ENCODE peak calls at places on chromosomes 7 and 10, in four cellular contexts. One of them, this sample, is unnamed.
A peak's percentile ranks its signal among the peaks of the same experiment; 100 is the strongest.

GRCh38 chr10:117615649-117616048 is 73.1 kb downstream of the EMX2 start:
- DNase-seq in activated CD8-positive, alpha-beta memory T cell treated with anti-CD3 and anti-CD28 coated beads for 24 hours: peak; percentile 17
- DNase-seq in SJCRH30: no peak
- DNase-seq in right atrium auricular region: no peak
- DNase-seq in this sample: no peak

GRCh38 chr7:155862088-155862487 is 49.8 kb upstream of the SHH start:
- DNase-seq in right atrium auricular region: no peak
- DNase-seq in SJCRH30: no peak
- DNase-seq in activated CD8-positive, alpha-beta memory T cell treated with anti-CD3 and anti-CD28 coated beads for 24 hours: no peak
- DNase-seq in this sample: no peak

GRCh38 chr7:136911362-136911761 is 42.9 kb downstream of the CHRM2 start:
- DNase-seq in activated CD8-positive, alpha-beta memory T cell treated with anti-CD3 and anti-CD28 coated beads for 24 hours: no peak
- DNase-seq in SJCRH30: no peak
- DNase-seq in right atrium auricular region: no peak
- DNase-seq in this sample: no peak

GRCh38 chr7:131653418-131654248 is 97.2 kb upstream of the PODXL start:
- DNase-seq in SJCRH30: peak; percentile 55
- DNase-seq in activated CD8-positive, alpha-beta memory T cell treated with anti-CD3 and anti-CD28 coated beads for 24 hours: no peak
- DNase-seq in right atrium auricular region: no peak
- DNase-seq in this sample: no peak

GRCh38 chr10:20970044-20970443 is 72.9 kb upstream of the NEBL start:
- DNase-seq in activated CD8-positive, alpha-beta memory T cell treated with anti-CD3 and anti-CD28 coated beads for 24 hours: no peak
- DNase-seq in SJCRH30: no peak
- DNase-seq in right atrium auricular region: no peak
- DNase-seq in this sample: no peak

GRCh38 chr10:1096287-1096889 is 40.2 kb downstream of the WDR37 start:
- DNase-seq in activated CD8-positive, alpha-beta memory T cell treated with anti-CD3 and anti-CD28 coated beads for 24 hours: no peak
- DNase-seq in right atrium auricular region: no peak
- DNase-seq in SJCRH30: no peak
- DNase-seq in this sample: peak; percentile 52

GRCh38 chr10:93225938-93226337 is 152.2 kb downstream of the CYP26A1 start:
- DNase-seq in activated CD8-positive, alpha-beta memory T cell treated with anti-CD3 and anti-CD28 coated beads for 24 hours: peak; percentile 38
- DNase-seq in SJCRH30: no peak
- DNase-seq in right atrium auricular region: no peak
- DNase-seq in this sample: no peak

GRCh38 chr10:47031953-47032465 is 120.8 kb downstream of the PTPN20 start:
- DNase-seq in activated CD8-positive, alpha-beta memory T cell treated with anti-CD3 and anti-CD28 coated beads for 24 hours: peak; percentile 19
- DNase-seq in right atrium auricular region: peak; percentile 67
- DNase-seq in SJCRH30: no peak
- DNase-seq in this sample: no peak

GRCh38 chr10:73901261-73901660 is 9.7 kb upstream of the PLAU start:
- DNase-seq in right atrium auricular region: no peak
- DNase-seq in SJCRH30: no peak
- DNase-seq in activated CD8-positive, alpha-beta memory T cell treated with anti-CD3 and anti-CD28 coated beads for 24 hours: no peak
- DNase-seq in this sample: no peak

GRCh38 chr7:111183373-111183772 is 92.4 kb downstream of the LRRN3 start:
- DNase-seq in SJCRH30: no peak
- DNase-seq in right atrium auricular region: no peak
- DNase-seq in activated CD8-positive, alpha-beta memory T cell treated with anti-CD3 and anti-CD28 coated beads for 24 hours: no peak
- DNase-seq in this sample: no peak

GRCh38 chr7:115676080-115676479 is 354.5 kb downstream of the TFEC start:
- DNase-seq in SJCRH30: peak; percentile 79
- DNase-seq in activated CD8-positive, alpha-beta memory T cell treated with anti-CD3 and anti-CD28 coated beads for 24 hours: no peak
- DNase-seq in right atrium auricular region: no peak
- DNase-seq in this sample: no peak

GRCh38 chr7:1348836-1349335 is 110.4 kb downstream of the MICALL2 start:
- DNase-seq in activated CD8-positive, alpha-beta memory T cell treated with anti-CD3 and anti-CD28 coated beads for 24 hours: no peak
- DNase-seq in right atrium auricular region: no peak
- DNase-seq in SJCRH30: no peak
- DNase-seq in this sample: no peak

GRCh38 chr7:290554-291301 is 758 bp downstream of the FOXL3 start:
- DNase-seq in SJCRH30: no peak
- DNase-seq in activated CD8-positive, alpha-beta memory T cell treated with anti-CD3 and anti-CD28 coated beads for 24 hours: no peak
- DNase-seq in right atrium auricular region: no peak
- DNase-seq in this sample: no peak

GRCh38 chr10:44313706-44314307 is 71.1 kb downstream of the CXCL12 start:
- DNase-seq in SJCRH30: no peak
- DNase-seq in right atrium auricular region: no peak
- DNase-seq in activated CD8-positive, alpha-beta memory T cell treated with anti-CD3 and anti-CD28 coated beads for 24 hours: no peak
- DNase-seq in this sample: no peak

GRCh38 chr10:27944005-27944404 is 54.9 kb downstream of the ODAD2 start:
- DNase-seq in right atrium auricular region: no peak
- DNase-seq in SJCRH30: no peak
- DNase-seq in activated CD8-positive, alpha-beta memory T cell treated with anti-CD3 and anti-CD28 coated beads for 24 hours: no peak
- DNase-seq in this sample: peak; percentile 78

GRCh38 chr10:133059093-133059470 is 28.6 kb upstream of the ADGRA1 start:
- DNase-seq in activated CD8-positive, alpha-beta memory T cell treated with anti-CD3 and anti-CD28 coated beads for 24 hours: no peak
- DNase-seq in right atrium auricular region: no peak
- DNase-seq in SJCRH30: no peak
- DNase-seq in this sample: no peak

GRCh38 chr10:93465806-93466675 is 16.1 kb downstream of the MYOF start:
- DNase-seq in SJCRH30: peak; percentile 76
- DNase-seq in right atrium auricular region: peak; percentile 90
- DNase-seq in activated CD8-positive, alpha-beta memory T cell treated with anti-CD3 and anti-CD28 coated beads for 24 hours: no peak
- DNase-seq in this sample: peak; percentile 98

GRCh38 chr7:44281811-44282600 is 43.4 kb downstream of the CAMK2B start:
- DNase-seq in right atrium auricular region: peak; percentile 49
- DNase-seq in activated CD8-positive, alpha-beta memory T cell treated with anti-CD3 and anti-CD28 coated beads for 24 hours: peak; percentile 50
- DNase-seq in SJCRH30: peak; percentile 3
- DNase-seq in this sample: peak; percentile 71

GRCh38 chr10:90960355-90960814 is 39.5 kb upstream of the ANKRD1 start:
- DNase-seq in activated CD8-positive, alpha-beta memory T cell treated with anti-CD3 and anti-CD28 coated beads for 24 hours: no peak
- DNase-seq in right atrium auricular region: no peak
- DNase-seq in SJCRH30: no peak
- DNase-seq in this sample: no peak

GRCh38 chr7:5689118-5689517 is 92.3 kb downstream of the RNF216 start:
- DNase-seq in activated CD8-positive, alpha-beta memory T cell treated with anti-CD3 and anti-CD28 coated beads for 24 hours: peak; percentile 71
- DNase-seq in right atrium auricular region: no peak
- DNase-seq in SJCRH30: no peak
- DNase-seq in this sample: no peak

GRCh38 chr10:78859769-78860168 is 209.0 kb upstream of the ZMIZ1 start:
- DNase-seq in activated CD8-positive, alpha-beta memory T cell treated with anti-CD3 and anti-CD28 coated beads for 24 hours: no peak
- DNase-seq in SJCRH30: no peak
- DNase-seq in right atrium auricular region: no peak
- DNase-seq in this sample: no peak

GRCh38 chr7:144401490-144401889 is 2.0 kb downstream of the NOBOX start:
- DNase-seq in right atrium auricular region: no peak
- DNase-seq in SJCRH30: no peak
- DNase-seq in activated CD8-positive, alpha-beta memory T cell treated with anti-CD3 and anti-CD28 coated beads for 24 hours: peak; percentile 11
- DNase-seq in this sample: no peak

GRCh38 chr10:102135956-102136526 is 3.2 kb downstream of the PPRC1 start:
- DNase-seq in activated CD8-positive, alpha-beta memory T cell treated with anti-CD3 and anti-CD28 coated beads for 24 hours: no peak
- DNase-seq in SJCRH30: no peak
- DNase-seq in right atrium auricular region: no peak
- DNase-seq in this sample: no peak

GRCh38 chr7:2814682-2815522 is 29.2 kb downstream of the GNA12 start:
- DNase-seq in SJCRH30: no peak
- DNase-seq in right atrium auricular region: no peak
- DNase-seq in activated CD8-positive, alpha-beta memory T cell treated with anti-CD3 and anti-CD28 coated beads for 24 hours: no peak
- DNase-seq in this sample: peak; percentile 64

GRCh38 chr10:109866995-109867635 is 56.2 kb downstream of the XPNPEP1 start:
- DNase-seq in activated CD8-positive, alpha-beta memory T cell treated with anti-CD3 and anti-CD28 coated beads for 24 hours: no peak
- DNase-seq in SJCRH30: no peak
- DNase-seq in right atrium auricular region: peak; percentile 40
- DNase-seq in this sample: no peak

GRCh38 chr7:16926283-16926682 is 44.5 kb upstream of the AGR3 start:
- DNase-seq in SJCRH30: no peak
- DNase-seq in right atrium auricular region: no peak
- DNase-seq in activated CD8-positive, alpha-beta memory T cell treated with anti-CD3 and anti-CD28 coated beads for 24 hours: no peak
- DNase-seq in this sample: no peak

GRCh38 chr7:76060842-76061241 is 12.9 kb downstream of the MDH2 start:
- DNase-seq in right atrium auricular region: peak; percentile 79
- DNase-seq in SJCRH30: no peak
- DNase-seq in activated CD8-positive, alpha-beta memory T cell treated with anti-CD3 and anti-CD28 coated beads for 24 hours: no peak
- DNase-seq in this sample: no peak

GRCh38 chr7:142616842-142617241 is 132.4 kb upstream of the PRSS1 start:
- DNase-seq in activated CD8-positive, alpha-beta memory T cell treated with anti-CD3 and anti-CD28 coated beads for 24 hours: no peak
- DNase-seq in SJCRH30: no peak
- DNase-seq in right atrium auricular region: no peak
- DNase-seq in this sample: no peak

GRCh38 chr10:71728218-71728737 is 8.7 kb upstream of the C10orf105 start:
- DNase-seq in SJCRH30: peak; percentile 52
- DNase-seq in activated CD8-positive, alpha-beta memory T cell treated with anti-CD3 and anti-CD28 coated beads for 24 hours: no peak
- DNase-seq in right atrium auricular region: no peak
- DNase-seq in this sample: no peak

GRCh38 chr7:99366646-99367045 is 7.9 kb upstream of the ARPC1B start:
- DNase-seq in activated CD8-positive, alpha-beta memory T cell treated with anti-CD3 and anti-CD28 coated beads for 24 hours: no peak
- DNase-seq in SJCRH30: no peak
- DNase-seq in right atrium auricular region: no peak
- DNase-seq in this sample: no peak